ENCODE peak calls at places on chromosomes 7 and 10, in nine cellular contexts. One of them, this sample, is unnamed. For H3K9me3, the result is how much of the 10 kb centered on the place peaks cover.

GRCh38 chr7:32479574-32480200 is 10.5 kb downstream of the LSM5 start:
- DNase-seq in breast epithelium: no peak
- DNase-seq in GM12878: no peak
- DNase-seq in lung: no peak
- DNase-seq in OCI-LY7: peak
- DNase-seq in A673: peak
- DNase-seq in astrocyte: no peak
- DNase-seq in thoracic aorta: no peak
- DNase-seq in PC-3: peak
- DNase-seq in this sample: no peak

GRCh38 chr7:324011-324410 is 34.0 kb downstream of the FOXL3 start:
- DNase-seq in breast epithelium: no peak
- DNase-seq in GM12878: no peak
- DNase-seq in lung: no peak
- DNase-seq in OCI-LY7: no peak
- DNase-seq in A673: no peak
- DNase-seq in astrocyte: no peak
- DNase-seq in thoracic aorta: no peak
- DNase-seq in PC-3: no peak
- DNase-seq in this sample: no peak

GRCh38 chr7:79880312-79880711 is 254.3 kb upstream of the GNAI1 start:
- DNase-seq in breast epithelium: no peak
- DNase-seq in GM12878: no peak
- DNase-seq in lung: no peak
- DNase-seq in OCI-LY7: no peak
- DNase-seq in A673: no peak
- DNase-seq in astrocyte: no peak
- DNase-seq in thoracic aorta: no peak
- DNase-seq in PC-3: no peak
- DNase-seq in this sample: no peak

GRCh38 chr10:8568401-8568800 is 513.9 kb downstream of the GATA3 start:
- DNase-seq in breast epithelium: no peak
- DNase-seq in GM12878: no peak
- DNase-seq in lung: no peak
- DNase-seq in OCI-LY7: no peak
- DNase-seq in A673: no peak
- DNase-seq in astrocyte: no peak
- DNase-seq in thoracic aorta: no peak
- DNase-seq in PC-3: no peak
- DNase-seq in this sample: no peak

GRCh38 chr10:70319824-70320223 is 36.0 kb upstream of the NPFFR1 start:
- DNase-seq in breast epithelium: no peak
- DNase-seq in GM12878: no peak
- DNase-seq in lung: no peak
- DNase-seq in OCI-LY7: no peak
- DNase-seq in A673: no peak
- DNase-seq in astrocyte: no peak
- DNase-seq in thoracic aorta: no peak
- DNase-seq in PC-3: no peak
- DNase-seq in this sample: no peak

GRCh38 chr7:28161319-28161718 is 19.3 kb downstream of the JAZF1 start:
- DNase-seq in breast epithelium: no peak
- DNase-seq in GM12878: no peak
- DNase-seq in lung: no peak
- DNase-seq in OCI-LY7: peak
- DNase-seq in A673: no peak
- DNase-seq in astrocyte: no peak
- DNase-seq in thoracic aorta: no peak
- DNase-seq in PC-3: no peak
- DNase-seq in this sample: no peak

GRCh38 chr7:74294191-74294998 is 5.2 kb downstream of the CLIP2 start:
- DNase-seq in breast epithelium: no peak
- DNase-seq in GM12878: no peak
- DNase-seq in lung: no peak
- DNase-seq in OCI-LY7: no peak
- DNase-seq in A673: peak
- DNase-seq in astrocyte: no peak
- DNase-seq in thoracic aorta: no peak
- DNase-seq in PC-3: no peak
- DNase-seq in this sample: no peak

GRCh38 chr7:21966271-21966670 is 20.6 kb upstream of the CDCA7L start:
- DNase-seq in breast epithelium: no peak
- DNase-seq in GM12878: peak
- DNase-seq in lung: no peak
- DNase-seq in OCI-LY7: peak
- DNase-seq in A673: no peak
- DNase-seq in astrocyte: no peak
- DNase-seq in thoracic aorta: no peak
- DNase-seq in PC-3: no peak
- DNase-seq in this sample: no peak

GRCh38 chr7:85041599-85042216 is 145.1 kb downstream of the SEMA3D start:
- DNase-seq in breast epithelium: peak
- DNase-seq in GM12878: peak
- DNase-seq in lung: peak
- DNase-seq in OCI-LY7: peak
- DNase-seq in A673: peak
- DNase-seq in astrocyte: peak
- DNase-seq in thoracic aorta: no peak
- DNase-seq in PC-3: peak
- DNase-seq in this sample: no peak

GRCh38 chr7:64183827-64184372 is 23.1 kb upstream of the ZNF735 start:
- DNase-seq in breast epithelium: no peak
- DNase-seq in GM12878: no peak
- DNase-seq in lung: no peak
- DNase-seq in OCI-LY7: no peak
- DNase-seq in A673: no peak
- DNase-seq in astrocyte: no peak
- DNase-seq in thoracic aorta: no peak
- DNase-seq in PC-3: no peak
- DNase-seq in this sample: no peak
- H3K9me3 ChIP-seq in breast epithelium: under half
- H3K9me3 ChIP-seq in GM12878: under half
- H3K9me3 ChIP-seq in lung: under half
- H3K9me3 ChIP-seq in OCI-LY7: under half
- H3K9me3 ChIP-seq in A673: under half
- H3K9me3 ChIP-seq in astrocyte: under half
- H3K9me3 ChIP-seq in thoracic aorta: under half
- H3K9me3 ChIP-seq in PC-3: under half
- H3K9me3 ChIP-seq in this sample: under half

GRCh38 chr7:78587443-78588044 is 789.0 kb downstream of the PHTF2 start:
- DNase-seq in breast epithelium: no peak
- DNase-seq in GM12878: no peak
- DNase-seq in lung: no peak
- DNase-seq in OCI-LY7: peak
- DNase-seq in A673: peak
- DNase-seq in astrocyte: no peak
- DNase-seq in thoracic aorta: no peak
- DNase-seq in PC-3: peak
- DNase-seq in this sample: no peak
- TF ChIP-seq CTCF in breast epithelium: no peak
- TF ChIP-seq CTCF in GM12878: peak
- TF ChIP-seq CTCF in lung: no peak
- TF ChIP-seq CTCF in OCI-LY7: peak
- TF ChIP-seq CTCF in A673: peak
- TF ChIP-seq CTCF in astrocyte: peak
- TF ChIP-seq CTCF in thoracic aorta: no peak
- TF ChIP-seq CTCF in PC-3: peak
- TF ChIP-seq CTCF in this sample: no peak

DNA sequence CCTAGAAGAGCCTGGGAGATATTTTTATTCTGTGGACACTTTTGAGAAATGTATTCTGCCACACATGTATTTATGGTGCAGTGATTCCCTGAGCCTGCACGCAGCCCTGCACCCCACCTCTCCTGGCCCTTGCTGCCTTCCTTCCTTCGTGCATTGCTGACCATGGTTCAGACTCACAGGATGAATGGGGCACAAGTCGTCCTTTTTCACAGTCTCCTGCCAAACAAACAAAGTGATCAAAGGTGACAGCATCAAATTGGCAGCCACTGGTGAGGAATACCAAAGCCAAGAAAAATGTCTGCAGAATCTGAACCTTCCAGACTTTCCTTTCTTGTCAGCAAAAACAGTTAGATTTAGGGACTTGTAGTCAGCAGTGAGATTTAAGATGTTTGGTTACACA is 215.0 kb downstream of the ACTR3B start:
- DNase-seq in breast epithelium: no peak
- DNase-seq in GM12878: no peak
- DNase-seq in lung: no peak
- DNase-seq in OCI-LY7: no peak
- DNase-seq in A673: no peak
- DNase-seq in astrocyte: no peak
- DNase-seq in thoracic aorta: no peak
- DNase-seq in PC-3: no peak
- DNase-seq in this sample: no peak
- H3K9me3 ChIP-seq in breast epithelium: under half
- H3K9me3 ChIP-seq in GM12878: under half
- H3K9me3 ChIP-seq in lung: under half
- H3K9me3 ChIP-seq in OCI-LY7: under half
- H3K9me3 ChIP-seq in A673: under half
- H3K9me3 ChIP-seq in astrocyte: under half
- H3K9me3 ChIP-seq in thoracic aorta: under half
- H3K9me3 ChIP-seq in PC-3: under half
- H3K9me3 ChIP-seq in this sample: under half

GRCh38 chr10:51214897-51215227 is 140.6 kb downstream of the PRKG1 start:
- DNase-seq in breast epithelium: no peak
- DNase-seq in GM12878: no peak
- DNase-seq in lung: no peak
- DNase-seq in OCI-LY7: no peak
- DNase-seq in A673: no peak
- DNase-seq in astrocyte: no peak
- DNase-seq in thoracic aorta: no peak
- DNase-seq in PC-3: no peak
- DNase-seq in this sample: no peak
- TF ChIP-seq CTCF in breast epithelium: no peak
- TF ChIP-seq CTCF in GM12878: no peak
- TF ChIP-seq CTCF in lung: no peak
- TF ChIP-seq CTCF in OCI-LY7: no peak
- TF ChIP-seq CTCF in A673: no peak
- TF ChIP-seq CTCF in astrocyte: no peak
- TF ChIP-seq CTCF in thoracic aorta: no peak
- TF ChIP-seq CTCF in PC-3: no peak
- TF ChIP-seq CTCF in this sample: no peak